ENCODE peak calls at places on chromosomes 16 and 17, in seven cellular contexts. B is GM19239; W is CD4-positive, alpha-beta T cell; Q is NCI-H1092; X is epithelial cell of esophagus; P is NCI-H345; D is left ventricle myocardium inferior. I is an unnamed sample.

GRCh38 chr17:73099504-73099903 is 7.0 kb upstream of the SLC39A11 start:
- DNase-seq in D (no peak), X (no peak), P (peak), W (no peak), Q (no peak), B (no peak), I (no peak)

GRCh38 chr17:48997827-48998556 is 807 bp downstream of the IGF2BP1 start:
- DNase-seq in Q (no peak), D (no peak), B (no peak), W (no peak), X (no peak), P (no peak), I (no peak)

GRCh38 chr16:81713796-81714195 is 65.3 kb upstream of the PLCG2 start:
- DNase-seq in P (no peak), B (no peak), X (no peak), W (no peak), Q (no peak), D (peak), I (no peak)

GRCh38 chr17:77353684-77354419 is 213.1 kb downstream of the SEC14L1 start:
- DNase-seq in P (no peak), D (no peak), B (no peak), Q (no peak), X (no peak), W (no peak), I (no peak)

GRCh38 chr16:52548261-52549010 is 1.5 kb upstream of the TOX3 start:
- DNase-seq in Q (no peak), B (no peak), P (peak), W (no peak), X (no peak), D (no peak), I (no peak)

GRCh38 chr17:50659220-50659619 is 24.5 kb downstream of the ABCC3 start:
- DNase-seq in X (no peak), Q (no peak), W (no peak), B (no peak), D (no peak), P (no peak), I (no peak)

GRCh38 chr17:62780273-62780672 is 27.8 kb downstream of the MARCHF10 start:
- DNase-seq in D (peak), B (no peak), X (peak), W (no peak), Q (no peak), P (no peak), I (no peak)

GRCh38 chr17:81391964-81392908 is 3.0 kb upstream of the BAHCC1 start:
- DNase-seq in D (peak), X (no peak), P (no peak), W (no peak), B (no peak), Q (no peak), I (no peak)

GRCh38 chr16:17963185-17963836 is 373.2 kb downstream of the NPIPA8 start:
- DNase-seq in Q (no peak), X (no peak), B (no peak), W (no peak), D (no peak), P (no peak), I (no peak)

GRCh38 chr17:80938556-80938955 is 53.1 kb upstream of the CHMP6 start:
- DNase-seq in Q (no peak), P (no peak), B (no peak), W (peak), X (no peak), D (no peak), I (no peak)

GRCh38 chr16:84925092-84925772 is 86.1 kb downstream of the ZDHHC7 start:
- DNase-seq in P (peak), W (peak), B (peak), Q (peak), D (peak), X (peak), I (no peak)

GRCh38 chr17:31425646-31426045 is 34.2 kb downstream of the RAB11FIP4 start:
- DNase-seq in W (no peak), Q (peak), D (peak), X (no peak), P (peak), B (no peak), I (no peak)

GRCh38 chr16:30884760-30885159 is 9.1 kb downstream of the BCL7C start:
- DNase-seq in X (no peak), Q (no peak), P (no peak), W (no peak), B (no peak), D (no peak), I (no peak)

GRCh38 chr17:37802712-37803416 is 58.0 kb upstream of the HNF1B start:
- DNase-seq in B (no peak), X (no peak), P (no peak), W (no peak), Q (no peak), D (no peak), I (no peak)

GRCh38 chr17:68204736-68205135 is 43.1 kb upstream of the AMZ2 start:
- DNase-seq in B (no peak), P (peak), D (peak), X (no peak), Q (no peak), W (no peak), I (no peak)

GRCh38 chr16:559411-560207 is 585 bp upstream of the PRR35 start:
- DNase-seq in W (no peak), X (no peak), D (no peak), Q (no peak), P (no peak), B (no peak), I (no peak)

GRCh38 chr17:82582208-82582607 is 62.7 kb downstream of the FOXK2 start:
- DNase-seq in X (peak), W (no peak), P (no peak), D (no peak), B (no peak), Q (no peak), I (no peak)

GRCh38 chr16:55915116-55915827 is 40.1 kb upstream of the CES5A start:
- DNase-seq in B (no peak), D (no peak), P (no peak), W (no peak), X (no peak), Q (no peak), I (no peak)

GRCh38 chr16:50210266-50211038 is 55.9 kb upstream of the ADCY7 start:
- DNase-seq in D (peak), B (peak), X (peak), Q (peak), P (peak), W (peak), I (peak)

GRCh38 chr17:40621558-40621957 is 26.1 kb downstream of the SMARCE1 start:
- DNase-seq in D (no peak), W (no peak), Q (no peak), B (no peak), X (no peak), P (no peak), I (no peak)

GRCh38 chr17:42342242-42343008 is 45.8 kb downstream of the STAT3 start:
- DNase-seq in W (peak), P (no peak), Q (no peak), B (no peak), X (no peak), D (no peak), I (no peak)

GRCh38 chr16:60646631-60647030 is 1389.6 kb downstream of the CDH8 start:
- DNase-seq in D (no peak), P (no peak), W (no peak), Q (no peak), X (no peak), B (no peak), I (no peak)

GRCh38 chr16:85384831-85385462 is 228.2 kb upstream of the GSE1 start:
- DNase-seq in W (no peak), Q (no peak), D (peak), X (peak), B (no peak), P (peak), I (no peak)

GRCh38 chr16:55656695-55657092 is 906 bp downstream of the SLC6A2 start:
- DNase-seq in X (peak), D (no peak), P (no peak), Q (no peak), W (no peak), B (no peak), I (no peak)

GRCh38 chr16:79980650-79981521 is 380.3 kb upstream of the MAF start:
- DNase-seq in P (no peak), D (no peak), B (no peak), W (no peak), X (no peak), Q (no peak), I (peak)

GRCh38 chr16:89490386-89491237 is at the start of gene ANKRD11:
- DNase-seq in B (peak), D (peak), Q (peak), X (peak), P (peak), W (peak), I (peak)

GRCh38 chr16:460787-461186 is 35.3 kb downstream of the RAB11FIP3 start:
- DNase-seq in X (no peak), Q (no peak), W (no peak), B (no peak), D (no peak), P (no peak), I (no peak)

GRCh38 chr16:31376705-31377104 is 16.4 kb upstream of the ITGAD start:
- DNase-seq in W (no peak), X (no peak), P (no peak), Q (no peak), B (no peak), D (no peak), I (no peak)

I was measured in progenitor cell of endocrine pancreas.